ENCODE peak calls at places on chromosomes 7 and 10, in six cellular contexts. One of them, this sample, is unnamed.

GRCh38 chr7:12729112-12729511 is 41.7 kb downstream of the ARL4A start:
- DNase-seq in upper lobe of right lung: peak
- DNase-seq in fibroblast of mammary gland: peak
- DNase-seq in GM23248: peak
- DNase-seq in kidney: no peak
- DNase-seq in astrocyte of the cerebellum: peak
- DNase-seq in this sample: peak

GRCh38 chr10:8359467-8359866 is 305.0 kb downstream of the GATA3 start:
- DNase-seq in astrocyte of the cerebellum: no peak
- DNase-seq in fibroblast of mammary gland: no peak
- DNase-seq in upper lobe of right lung: no peak
- DNase-seq in GM23248: no peak
- DNase-seq in kidney: no peak
- DNase-seq in this sample: no peak

GRCh38 chr7:91632234-91632947 is 248.1 kb downstream of the MTERF1 start:
- DNase-seq in astrocyte of the cerebellum: no peak
- DNase-seq in kidney: no peak
- DNase-seq in GM23248: no peak
- DNase-seq in fibroblast of mammary gland: no peak
- DNase-seq in upper lobe of right lung: no peak
- DNase-seq in this sample: no peak

GRCh38 chr7:92622680-92623079 is 32.5 kb upstream of the FAM133B start:
- DNase-seq in kidney: no peak
- DNase-seq in fibroblast of mammary gland: no peak
- DNase-seq in astrocyte of the cerebellum: no peak
- DNase-seq in GM23248: no peak
- DNase-seq in upper lobe of right lung: no peak
- DNase-seq in this sample: no peak

GRCh38 chr10:68327889-68328786 is 3.7 kb upstream of the HNRNPH3 start:
- DNase-seq in astrocyte of the cerebellum: peak
- DNase-seq in GM23248: peak
- DNase-seq in upper lobe of right lung: no peak
- DNase-seq in fibroblast of mammary gland: peak
- DNase-seq in kidney: no peak
- DNase-seq in this sample: no peak

GRCh38 chr10:32905466-32905865 is 52.6 kb downstream of the ITGB1 start:
- DNase-seq in fibroblast of mammary gland: peak
- DNase-seq in astrocyte of the cerebellum: no peak
- DNase-seq in GM23248: peak
- DNase-seq in upper lobe of right lung: no peak
- DNase-seq in kidney: no peak
- DNase-seq in this sample: no peak

GRCh38 chr7:104327963-104328307 is 468 bp upstream of the LHFPL3 start:
- DNase-seq in astrocyte of the cerebellum: no peak
- DNase-seq in fibroblast of mammary gland: peak
- DNase-seq in upper lobe of right lung: no peak
- DNase-seq in GM23248: peak
- DNase-seq in kidney: no peak
- DNase-seq in this sample: no peak

GRCh38 chr10:106360870-106361269 is 803.6 kb downstream of the SORCS1 start:
- DNase-seq in astrocyte of the cerebellum: peak
- DNase-seq in upper lobe of right lung: no peak
- DNase-seq in fibroblast of mammary gland: peak
- DNase-seq in kidney: no peak
- DNase-seq in GM23248: peak
- DNase-seq in this sample: no peak

GRCh38 chr10:131886181-131886716 is 14.6 kb upstream of the PPP2R2D start:
- DNase-seq in astrocyte of the cerebellum: no peak
- DNase-seq in upper lobe of right lung: peak
- DNase-seq in fibroblast of mammary gland: no peak
- DNase-seq in GM23248: no peak
- DNase-seq in kidney: peak
- DNase-seq in this sample: no peak

GRCh38 chr10:110918633-110919348 is at the start of gene BBIP1:
- DNase-seq in GM23248: peak
- DNase-seq in fibroblast of mammary gland: peak
- DNase-seq in astrocyte of the cerebellum: peak
- DNase-seq in upper lobe of right lung: no peak
- DNase-seq in kidney: peak
- DNase-seq in this sample: no peak

GRCh38 chr7:137221467-137221866 is 122.1 kb downstream of the PTN start:
- DNase-seq in fibroblast of mammary gland: no peak
- DNase-seq in GM23248: no peak
- DNase-seq in upper lobe of right lung: no peak
- DNase-seq in kidney: no peak
- DNase-seq in astrocyte of the cerebellum: no peak
- DNase-seq in this sample: no peak

GRCh38 chr10:110311357-110311949 is 6.7 kb upstream of the SMNDC1 start:
- DNase-seq in upper lobe of right lung: no peak
- DNase-seq in kidney: no peak
- DNase-seq in astrocyte of the cerebellum: no peak
- DNase-seq in GM23248: peak
- DNase-seq in fibroblast of mammary gland: peak
- DNase-seq in this sample: no peak

GRCh38 chr7:141014091-141014490 is 661 bp downstream of the MRPS33 start:
- DNase-seq in upper lobe of right lung: no peak
- DNase-seq in GM23248: peak
- DNase-seq in kidney: no peak
- DNase-seq in astrocyte of the cerebellum: peak
- DNase-seq in fibroblast of mammary gland: peak
- DNase-seq in this sample: no peak

GRCh38 chr7:124688991-124689390 is 76.6 kb downstream of the GPR37 start:
- DNase-seq in GM23248: peak
- DNase-seq in astrocyte of the cerebellum: no peak
- DNase-seq in fibroblast of mammary gland: no peak
- DNase-seq in kidney: no peak
- DNase-seq in upper lobe of right lung: no peak
- DNase-seq in this sample: no peak

GRCh38 chr7:156610130-156610529 is 30.4 kb upstream of the RNF32 start:
- DNase-seq in astrocyte of the cerebellum: no peak
- DNase-seq in kidney: no peak
- DNase-seq in upper lobe of right lung: no peak
- DNase-seq in fibroblast of mammary gland: no peak
- DNase-seq in GM23248: no peak
- DNase-seq in this sample: no peak

GRCh38 chr10:43892062-43892765 is 243.5 kb upstream of the ZNF32 start:
- DNase-seq in kidney: no peak
- DNase-seq in astrocyte of the cerebellum: no peak
- DNase-seq in upper lobe of right lung: no peak
- DNase-seq in GM23248: peak
- DNase-seq in fibroblast of mammary gland: peak
- DNase-seq in this sample: no peak

GRCh38 chr7:33463131-33463530 is 333.8 kb downstream of the BBS9 start:
- DNase-seq in fibroblast of mammary gland: no peak
- DNase-seq in astrocyte of the cerebellum: no peak
- DNase-seq in kidney: no peak
- DNase-seq in upper lobe of right lung: no peak
- DNase-seq in GM23248: peak
- DNase-seq in this sample: no peak

DNA sequence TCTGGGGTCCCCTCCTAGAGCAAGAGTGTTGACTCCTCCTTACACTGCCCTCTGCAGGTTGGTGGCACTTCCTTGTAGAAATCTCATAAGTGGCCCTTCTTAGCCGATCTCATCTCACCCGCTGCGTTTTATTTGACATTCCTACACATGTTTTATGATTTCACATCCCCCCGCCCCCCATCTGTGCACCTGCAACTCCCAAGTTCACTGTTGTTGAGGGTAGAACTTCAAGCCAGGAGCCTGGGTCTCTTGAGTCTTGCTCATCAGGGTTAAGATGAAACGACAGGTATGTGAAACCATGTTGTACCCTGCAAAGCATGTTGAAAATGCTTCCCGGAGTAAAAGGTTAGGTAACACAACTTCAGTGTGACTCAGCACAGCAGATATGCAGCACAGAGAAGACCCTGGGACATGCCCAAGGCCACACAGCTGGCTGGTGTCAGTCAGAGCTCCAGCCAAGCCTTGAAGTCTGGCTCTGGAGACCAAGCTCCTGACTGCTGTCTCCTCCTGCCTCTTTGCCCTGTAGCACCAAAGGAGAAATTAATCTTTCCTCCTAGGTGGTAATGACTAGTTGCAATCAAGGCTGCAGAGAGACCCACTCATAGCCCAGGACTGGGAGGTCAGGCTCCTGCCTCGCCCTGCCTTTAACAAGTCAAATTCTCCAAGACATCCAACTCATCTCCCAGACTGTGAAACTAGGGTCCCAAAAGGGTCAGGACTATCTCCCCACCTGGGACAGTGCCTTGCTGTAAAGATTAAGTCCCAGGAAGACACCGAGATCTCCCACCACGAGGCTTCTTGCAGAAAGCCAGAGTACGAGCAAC is 171.0 kb downstream of the PRKAG2 start:
- DNase-seq in fibroblast of mammary gland: peak
- DNase-seq in upper lobe of right lung: no peak
- DNase-seq in kidney: no peak
- DNase-seq in GM23248: peak
- DNase-seq in astrocyte of the cerebellum: no peak
- DNase-seq in this sample: peak
- H3K4me3 ChIP-seq in fibroblast of mammary gland: no peak
- H3K4me3 ChIP-seq in upper lobe of right lung: no peak
- H3K4me3 ChIP-seq in kidney: peak
- H3K4me3 ChIP-seq in GM23248: no peak
- H3K4me3 ChIP-seq in astrocyte of the cerebellum: no peak
- H3K4me3 ChIP-seq in this sample: no peak

DNA sequence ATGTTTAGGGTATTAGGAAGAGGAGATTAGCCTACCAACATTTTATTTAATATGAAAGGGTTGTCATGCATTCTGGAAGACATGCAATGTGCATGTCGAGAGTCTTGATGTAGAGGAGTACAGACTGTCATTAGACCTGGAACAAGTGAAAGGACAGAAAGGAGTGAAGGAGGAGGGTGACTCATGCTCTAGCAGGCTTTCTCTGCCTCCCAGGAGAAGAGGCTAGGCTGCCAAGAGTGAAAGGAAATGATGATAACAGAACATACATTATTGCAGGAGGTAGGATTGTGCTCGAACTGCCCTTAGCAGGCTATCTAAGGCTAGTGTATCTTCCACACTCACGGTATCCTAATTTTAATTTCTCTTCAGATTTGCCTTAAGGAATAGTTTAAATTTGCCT is 228.8 kb downstream of the EXOC4 start:
- DNase-seq in fibroblast of mammary gland: peak
- DNase-seq in GM23248: peak
- DNase-seq in upper lobe of right lung: no peak
- DNase-seq in astrocyte of the cerebellum: peak
- DNase-seq in kidney: no peak
- DNase-seq in this sample: no peak
- H3K4me3 ChIP-seq in fibroblast of mammary gland: no peak
- H3K4me3 ChIP-seq in GM23248: no peak
- H3K4me3 ChIP-seq in upper lobe of right lung: no peak
- H3K4me3 ChIP-seq in astrocyte of the cerebellum: no peak
- H3K4me3 ChIP-seq in kidney: no peak
- H3K4me3 ChIP-seq in this sample: no peak

DNA sequence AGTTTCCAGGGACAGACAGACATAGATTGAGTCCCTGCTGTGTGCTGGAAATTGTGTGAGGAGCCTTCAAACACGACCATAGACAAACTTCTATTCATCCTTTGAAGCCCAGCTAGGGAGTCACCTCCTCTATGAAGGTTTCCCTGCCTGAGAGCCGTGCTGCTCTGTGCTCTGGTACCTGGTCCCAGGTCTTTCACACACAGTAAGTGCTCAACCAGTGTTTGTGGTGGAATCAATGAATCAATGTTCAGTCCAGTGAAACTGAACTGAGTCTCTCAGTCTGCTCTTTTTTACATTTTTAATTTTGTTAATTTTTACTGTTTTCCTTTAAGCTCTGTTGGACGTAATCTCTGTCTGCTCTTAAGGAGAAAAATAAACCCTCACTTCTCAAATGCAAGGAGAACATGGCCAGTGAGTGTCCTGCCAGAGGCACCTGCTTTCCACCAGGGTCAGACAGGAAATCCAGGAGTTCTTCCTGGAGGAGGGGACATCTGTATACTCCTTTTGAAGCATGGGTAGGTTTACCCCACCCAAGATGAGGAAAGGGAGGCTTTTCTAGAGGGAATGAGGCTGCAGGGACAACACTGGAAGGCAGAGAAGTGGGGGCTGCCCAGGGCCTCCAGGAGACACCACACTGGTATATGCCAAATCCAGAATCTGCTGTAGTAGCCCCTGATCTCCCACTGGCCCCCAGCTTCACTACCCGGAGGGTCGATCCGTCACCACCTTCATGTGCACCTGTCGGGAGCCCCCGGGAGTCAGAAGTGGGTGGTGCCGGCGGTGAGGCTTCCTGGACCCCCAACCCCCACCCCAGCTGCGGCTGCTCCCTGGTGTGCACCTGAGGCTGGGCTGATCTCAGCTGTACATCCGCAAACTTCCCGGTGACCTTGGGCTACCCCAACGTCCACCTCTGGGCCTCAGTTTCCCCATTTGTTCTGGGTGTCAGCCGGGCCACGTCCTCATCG is 56.2 kb downstream of the MICALL2 start:
- DNase-seq in GM23248: no peak
- DNase-seq in fibroblast of mammary gland: no peak
- DNase-seq in upper lobe of right lung: no peak
- DNase-seq in astrocyte of the cerebellum: no peak
- DNase-seq in kidney: peak
- DNase-seq in this sample: no peak
- H3K4me3 ChIP-seq in GM23248: no peak
- H3K4me3 ChIP-seq in fibroblast of mammary gland: no peak
- H3K4me3 ChIP-seq in upper lobe of right lung: no peak
- H3K4me3 ChIP-seq in astrocyte of the cerebellum: no peak
- H3K4me3 ChIP-seq in kidney: no peak
- H3K4me3 ChIP-seq in this sample: no peak

DNA sequence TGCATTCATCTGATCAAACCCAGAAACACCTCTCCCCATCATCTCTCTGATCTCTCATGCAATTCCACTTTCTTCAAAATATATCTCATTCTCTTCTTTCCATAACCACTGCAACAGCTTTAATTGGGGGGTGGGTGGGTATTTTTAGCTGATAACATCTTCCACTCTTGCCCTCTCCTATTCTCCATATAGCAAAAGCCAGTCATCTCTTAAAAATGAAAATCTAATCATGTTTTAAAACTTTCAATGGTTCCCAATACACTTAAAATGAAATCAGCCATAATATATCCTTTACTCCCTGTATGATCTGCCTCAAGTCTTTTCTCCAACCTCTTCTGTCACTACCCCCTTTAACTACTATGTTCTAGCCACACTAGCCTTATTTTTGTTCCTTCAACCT is 1.5 kb downstream of the YME1L1 start:
- DNase-seq in fibroblast of mammary gland: no peak
- DNase-seq in astrocyte of the cerebellum: no peak
- DNase-seq in GM23248: no peak
- DNase-seq in kidney: no peak
- DNase-seq in upper lobe of right lung: no peak
- DNase-seq in this sample: no peak
- H3K4me3 ChIP-seq in fibroblast of mammary gland: peak
- H3K4me3 ChIP-seq in astrocyte of the cerebellum: peak
- H3K4me3 ChIP-seq in GM23248: peak
- H3K4me3 ChIP-seq in kidney: peak
- H3K4me3 ChIP-seq in upper lobe of right lung: peak
- H3K4me3 ChIP-seq in this sample: no peak

GRCh38 chr10:78313636-78314035 is 280.0 kb downstream of the RPS24 start:
- DNase-seq in kidney: peak
- DNase-seq in GM23248: no peak
- DNase-seq in upper lobe of right lung: no peak
- DNase-seq in fibroblast of mammary gland: no peak
- DNase-seq in astrocyte of the cerebellum: no peak
- DNase-seq in this sample: no peak
- H3K4me3 ChIP-seq in kidney: no peak
- H3K4me3 ChIP-seq in GM23248: no peak
- H3K4me3 ChIP-seq in upper lobe of right lung: no peak
- H3K4me3 ChIP-seq in fibroblast of mammary gland: no peak
- H3K4me3 ChIP-seq in astrocyte of the cerebellum: no peak
- H3K4me3 ChIP-seq in this sample: no peak

This sample was measured in lower leg skin.